ENCODE peak calls at places on chromosomes 1 and 21, in six cellular contexts. K is NCI-H1092 treated with DMSO at 0.1 percent for 48 hours; I is H54; M is stimulated activated CD4-positive, alpha-beta T cell treated with anti-CD3 and anti-CD28 coated beads, Interleukin-2, amount 100 ng/mL, for 48 hours; L is T-helper 1 cell; Q is KG1. T is an unnamed sample.

GRCh38 chr1:32725595-32725942 is 23.0 kb upstream of the SYNC start:
- DNase-seq in K (no peak), I (no peak), M (no peak), L (no peak), Q (no peak), T (no peak)

GRCh38 chr1:64654519-64655341 is 90.1 kb upstream of the RAVER2 start:
- DNase-seq in K (peak), I (no peak), M (no peak), L (no peak), Q (no peak), T (no peak)

GRCh38 chr1:31306278-31306677 is 9.4 kb downstream of the ZCCHC17 start:
- DNase-seq in K (no peak), I (peak), M (no peak), L (no peak), Q (no peak), T (no peak)

GRCh38 chr1:193031431-193031830 is 27.7 kb downstream of the UCHL5 start:
- DNase-seq in K (no peak), I (no peak), M (no peak), L (no peak), Q (no peak), T (no peak)

GRCh38 chr1:244955661-244956060 is 91.3 kb upstream of the HNRNPU start:
- DNase-seq in K (no peak), I (no peak), M (no peak), L (no peak), Q (no peak), T (no peak)

GRCh38 chr1:66933887-66934700 is 9.3 kb downstream of the MIER1 start:
- DNase-seq in K (no peak), I (no peak), M (no peak), L (no peak), Q (no peak), T (no peak)

GRCh38 chr1:24111998-24112380 is at the start of gene MYOM3:
- DNase-seq in K (no peak), I (no peak), M (no peak), L (no peak), Q (no peak), T (no peak)

GRCh38 chr1:151134396-151134795 is 12.0 kb downstream of the SEMA6C start:
- DNase-seq in K (peak), I (no peak), M (no peak), L (no peak), Q (no peak), T (no peak)

GRCh38 chr1:54259546-54259945 is 59.6 kb downstream of the MRPL37 start:
- DNase-seq in K (no peak), I (no peak), M (no peak), L (no peak), Q (no peak), T (no peak)

GRCh38 chr21:46482225-46482845 is 23.6 kb downstream of the DIP2A start:
- DNase-seq in K (no peak), I (no peak), M (no peak), L (no peak), Q (no peak), T (no peak)

GRCh38 chr1:172588296-172589291 is 55.6 kb downstream of the SUCO start:
- DNase-seq in K (no peak), I (peak), M (no peak), L (no peak), Q (no peak), T (no peak)

GRCh38 chr1:18178125-18178524 is 70.5 kb downstream of the IGSF21 start:
- DNase-seq in K (no peak), I (no peak), M (no peak), L (no peak), Q (no peak), T (no peak)

GRCh38 chr1:11770011-11770410 is 8.0 kb downstream of the C1orf167 start:
- DNase-seq in K (no peak), I (no peak), M (no peak), L (no peak), Q (no peak), T (no peak)

GRCh38 chr21:39373634-39374033 is 24.7 kb upstream of the HMGN1 start:
- DNase-seq in K (peak), I (no peak), M (no peak), L (no peak), Q (no peak), T (no peak)

GRCh38 chr1:159898527-159898926 is 1.4 kb downstream of the CFAP45 start:
- DNase-seq in K (no peak), I (no peak), M (no peak), L (no peak), Q (no peak), T (no peak)

GRCh38 chr1:17201201-17202021 is 3.5 kb upstream of the PADI1 start:
- DNase-seq in K (no peak), I (no peak), M (no peak), L (no peak), Q (no peak), T (no peak)

GRCh38 chr1:159913451-159914192 is 11.7 kb downstream of the TAGLN2 start:
- DNase-seq in K (no peak), I (no peak), M (no peak), L (no peak), Q (no peak), T (no peak)

GRCh38 chr1:236413688-236414087 is 19.6 kb downstream of the EDARADD start:
- DNase-seq in K (no peak), I (no peak), M (no peak), L (no peak), Q (no peak), T (no peak)

GRCh38 chr1:30700528-30701265 is 22.7 kb downstream of the MATN1 start:
- DNase-seq in K (no peak), I (peak), M (no peak), L (no peak), Q (no peak), T (no peak)

GRCh38 chr1:113142791-113143190 is 69.8 kb downstream of the LRIG2 start:
- DNase-seq in K (no peak), I (no peak), M (no peak), L (no peak), Q (no peak), T (no peak)

GRCh38 chr1:91817506-91817905 is 68.4 kb downstream of the TGFBR3 start:
- DNase-seq in K (no peak), I (no peak), M (no peak), L (no peak), Q (no peak), T (no peak)

GRCh38 chr1:174364996-174365760 is 82.6 kb upstream of the GPR52 start:
- DNase-seq in K (no peak), I (no peak), M (no peak), L (no peak), Q (no peak), T (no peak)